ENCODE peak calls at places on chromosomes 5 and 9, in five cellular contexts. One of them, this sample, is unnamed.

GRCh38 chr9:132791699-132792240 is 86.3 kb downstream of the AK8 start:
- DNase-seq in CD8-positive, alpha-beta memory T cell: no peak
- DNase-seq in A549: no peak
- DNase-seq in astrocyte: no peak
- DNase-seq in fibroblast of lung: no peak
- DNase-seq in this sample: no peak

GRCh38 chr5:32984851-32985250 is 273.7 kb downstream of the NPR3 start:
- DNase-seq in CD8-positive, alpha-beta memory T cell: no peak
- DNase-seq in astrocyte: peak; percentile 37
- DNase-seq in A549: no peak
- DNase-seq in fibroblast of lung: peak; percentile 21
- DNase-seq in this sample: no peak

GRCh38 chr5:98454904-98455303 is 318.6 kb upstream of the RGMB start:
- DNase-seq in fibroblast of lung: peak; percentile 95
- DNase-seq in CD8-positive, alpha-beta memory T cell: no peak
- DNase-seq in A549: peak; percentile 18
- DNase-seq in astrocyte: peak; percentile 93
- DNase-seq in this sample: no peak

GRCh38 chr5:52725065-52725746 is 62.5 kb upstream of the ITGA1 start:
- DNase-seq in A549: no peak
- DNase-seq in fibroblast of lung: no peak
- DNase-seq in CD8-positive, alpha-beta memory T cell: peak; percentile 84
- DNase-seq in astrocyte: peak; percentile 16
- DNase-seq in this sample: no peak

GRCh38 chr5:27472000-27472763 is 433.8 kb upstream of the CDH9 start:
- DNase-seq in astrocyte: no peak
- DNase-seq in CD8-positive, alpha-beta memory T cell: no peak
- DNase-seq in A549: peak; percentile 96
- DNase-seq in fibroblast of lung: peak; percentile 12
- DNase-seq in this sample: no peak

GRCh38 chr5:139004374-139005307 is 129.5 kb upstream of the LRRTM2 start:
- DNase-seq in A549: no peak
- DNase-seq in CD8-positive, alpha-beta memory T cell: no peak
- DNase-seq in fibroblast of lung: peak; percentile 41
- DNase-seq in astrocyte: no peak
- DNase-seq in this sample: no peak

GRCh38 chr9:3954228-3954949 is 345.5 kb downstream of the GLIS3 start:
- DNase-seq in fibroblast of lung: no peak
- DNase-seq in A549: no peak
- DNase-seq in CD8-positive, alpha-beta memory T cell: no peak
- DNase-seq in astrocyte: no peak
- DNase-seq in this sample: no peak

GRCh38 chr9:99447951-99448350 is 225.9 kb downstream of the SEC61B start:
- DNase-seq in fibroblast of lung: no peak
- DNase-seq in CD8-positive, alpha-beta memory T cell: no peak
- DNase-seq in astrocyte: no peak
- DNase-seq in A549: no peak
- DNase-seq in this sample: no peak

GRCh38 chr5:151770383-151771258 is 1.1 kb upstream of the G3BP1 start:
- DNase-seq in CD8-positive, alpha-beta memory T cell: no peak
- DNase-seq in fibroblast of lung: peak; percentile 85
- DNase-seq in A549: peak; percentile 52
- DNase-seq in astrocyte: peak; percentile 49
- DNase-seq in this sample: peak; percentile 16

GRCh38 chr5:3027866-3028635 is 276.6 kb upstream of the IRX2 start:
- DNase-seq in A549: no peak
- DNase-seq in CD8-positive, alpha-beta memory T cell: no peak
- DNase-seq in fibroblast of lung: no peak
- DNase-seq in astrocyte: no peak
- DNase-seq in this sample: no peak

GRCh38 chr5:120535900-120536299 is 71.8 kb downstream of the PRR16 start:
- DNase-seq in A549: no peak
- DNase-seq in astrocyte: peak; percentile 50
- DNase-seq in CD8-positive, alpha-beta memory T cell: no peak
- DNase-seq in fibroblast of lung: peak; percentile 50
- DNase-seq in this sample: no peak

GRCh38 chr9:105694848-105695581 is 674 bp downstream of the TMEM38B start:
- DNase-seq in fibroblast of lung: peak; percentile 49
- DNase-seq in A549: peak; percentile 51
- DNase-seq in astrocyte: peak; percentile 38
- DNase-seq in CD8-positive, alpha-beta memory T cell: peak; percentile 67
- DNase-seq in this sample: peak; percentile 6

GRCh38 chr5:16626696-16627264 is 10.0 kb upstream of the RETREG1 start:
- DNase-seq in fibroblast of lung: no peak
- DNase-seq in CD8-positive, alpha-beta memory T cell: no peak
- DNase-seq in A549: no peak
- DNase-seq in astrocyte: no peak
- DNase-seq in this sample: no peak

GRCh38 chr9:90055226-90055625 is 450.4 kb downstream of the GADD45G start:
- DNase-seq in A549: no peak
- DNase-seq in fibroblast of lung: no peak
- DNase-seq in CD8-positive, alpha-beta memory T cell: no peak
- DNase-seq in astrocyte: no peak
- DNase-seq in this sample: no peak

GRCh38 chr5:90297045-90297764 is 112.4 kb downstream of the CETN3 start:
- DNase-seq in astrocyte: no peak
- DNase-seq in fibroblast of lung: no peak
- DNase-seq in A549: no peak
- DNase-seq in CD8-positive, alpha-beta memory T cell: no peak
- DNase-seq in this sample: no peak

GRCh38 chr9:92730897-92731296 is 33.7 kb downstream of the BICD2 start:
- DNase-seq in CD8-positive, alpha-beta memory T cell: peak; percentile 12
- DNase-seq in fibroblast of lung: no peak
- DNase-seq in astrocyte: no peak
- DNase-seq in A549: no peak
- DNase-seq in this sample: no peak

GRCh38 chr9:131656356-131657030 is 83.4 kb downstream of the RAPGEF1 start:
- DNase-seq in A549: no peak
- DNase-seq in astrocyte: no peak
- DNase-seq in CD8-positive, alpha-beta memory T cell: peak; percentile 88
- DNase-seq in fibroblast of lung: no peak
- DNase-seq in this sample: peak; percentile 38

GRCh38 chr9:121333950-121334773 is 35.9 kb downstream of the STOM start:
- DNase-seq in astrocyte: no peak
- DNase-seq in CD8-positive, alpha-beta memory T cell: no peak
- DNase-seq in A549: no peak
- DNase-seq in fibroblast of lung: no peak
- DNase-seq in this sample: no peak

GRCh38 chr9:121328476-121328875 is 41.6 kb downstream of the STOM start:
- DNase-seq in CD8-positive, alpha-beta memory T cell: no peak
- DNase-seq in astrocyte: no peak
- DNase-seq in A549: no peak
- DNase-seq in fibroblast of lung: no peak
- DNase-seq in this sample: no peak

GRCh38 chr9:121328876-121329681 is 41.0 kb downstream of the STOM start:
- DNase-seq in CD8-positive, alpha-beta memory T cell: no peak
- DNase-seq in astrocyte: no peak
- DNase-seq in fibroblast of lung: no peak
- DNase-seq in A549: no peak
- DNase-seq in this sample: no peak

GRCh38 chr9:121331992-121332685 is 37.9 kb downstream of the STOM start:
- DNase-seq in CD8-positive, alpha-beta memory T cell: no peak
- DNase-seq in astrocyte: no peak
- DNase-seq in fibroblast of lung: peak; percentile 63
- DNase-seq in A549: peak; percentile 44
- DNase-seq in this sample: no peak

DNA sequence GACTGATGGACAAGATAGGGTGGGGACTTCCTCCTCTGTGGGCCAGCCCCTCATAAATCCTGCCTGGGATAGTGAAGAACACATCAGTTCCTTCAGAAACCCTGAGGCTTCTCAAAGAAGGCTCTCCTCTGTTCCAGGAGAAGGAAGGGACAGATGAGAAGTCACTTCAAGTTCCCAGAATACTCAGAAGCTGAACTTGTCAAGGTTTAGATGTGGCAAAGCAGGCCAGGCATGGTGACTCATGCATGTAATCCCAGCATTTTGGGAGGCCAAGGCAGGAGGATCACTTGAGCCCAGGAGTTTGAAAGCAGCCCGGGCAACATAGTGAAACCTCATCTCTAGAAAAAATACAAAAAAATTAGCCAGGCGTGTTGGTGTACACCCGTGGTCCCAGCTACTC is 38.5 kb downstream of the STOM start:
- DNase-seq in fibroblast of lung: no peak
- DNase-seq in astrocyte: no peak
- DNase-seq in A549: no peak
- DNase-seq in CD8-positive, alpha-beta memory T cell: no peak
- DNase-seq in this sample: no peak
- H3K27ac ChIP-seq in fibroblast of lung: peak overlapping the region; percentile 85
- H3K27ac ChIP-seq in astrocyte: peak overlapping the region; percentile 9
- H3K27ac ChIP-seq in A549: peak overlapping the region; percentile 16
- H3K27ac ChIP-seq in CD8-positive, alpha-beta memory T cell: no peak overlapping the region
- H3K27ac ChIP-seq in this sample: no peak overlapping the region

DNA sequence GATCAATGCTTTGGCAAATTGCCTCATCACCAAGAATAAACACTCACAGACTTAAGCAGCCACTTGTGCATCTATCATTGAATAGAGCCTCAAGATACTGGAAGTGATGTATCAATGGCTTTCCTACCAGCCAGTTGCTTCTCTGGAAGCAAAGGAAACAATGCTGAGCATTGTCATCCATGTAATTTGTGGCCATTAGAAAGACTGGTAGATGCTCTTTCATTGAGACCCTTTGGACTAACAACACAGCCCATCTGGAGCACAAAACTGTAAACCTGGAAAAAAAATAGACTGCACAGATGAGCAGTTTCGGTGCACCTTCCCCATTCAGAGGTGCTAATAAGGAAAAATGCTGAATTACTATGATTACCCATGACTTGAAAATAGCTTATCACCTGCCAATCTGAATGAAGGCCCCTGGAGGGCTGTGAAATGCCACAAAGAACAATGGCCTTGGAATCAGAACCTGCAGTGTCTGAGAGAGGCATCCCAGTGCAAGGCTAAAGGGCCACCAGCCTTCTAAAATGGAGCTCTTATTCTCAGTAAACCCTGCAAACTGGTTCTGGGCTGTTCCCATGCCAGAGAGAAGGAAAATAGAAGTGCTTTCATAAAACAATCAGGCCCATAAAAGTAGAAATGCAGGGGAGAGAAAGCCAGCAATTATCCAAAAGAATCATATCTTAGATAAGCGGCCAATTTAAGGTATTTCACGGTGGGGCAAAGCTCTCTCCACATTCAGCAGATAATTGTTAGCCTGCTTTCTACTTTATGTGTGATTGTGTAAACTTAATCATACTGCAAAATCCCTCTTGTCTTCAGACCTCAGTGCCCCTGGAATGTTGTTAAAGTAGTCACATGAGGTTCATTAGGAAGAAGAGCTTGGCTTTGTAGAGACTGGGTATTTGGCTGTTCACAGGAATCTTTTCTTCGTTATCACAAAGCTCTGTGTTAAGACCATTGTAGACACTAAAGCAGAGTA is 127.3 kb downstream of the RFK start:
- DNase-seq in CD8-positive, alpha-beta memory T cell: no peak
- DNase-seq in A549: no peak
- DNase-seq in fibroblast of lung: no peak
- DNase-seq in astrocyte: no peak
- DNase-seq in this sample: no peak
- H3K27ac ChIP-seq in CD8-positive, alpha-beta memory T cell: no peak overlapping the region
- H3K27ac ChIP-seq in A549: no peak overlapping the region
- H3K27ac ChIP-seq in fibroblast of lung: no peak overlapping the region
- H3K27ac ChIP-seq in astrocyte: no peak overlapping the region
- H3K27ac ChIP-seq in this sample: no peak overlapping the region

GRCh38 chr9:128724744-128725211 is 851 bp upstream of the ZDHHC12 start:
- DNase-seq in A549: peak; percentile 83
- DNase-seq in fibroblast of lung: peak; percentile 61
- DNase-seq in CD8-positive, alpha-beta memory T cell: no peak
- DNase-seq in astrocyte: peak; percentile 68
- DNase-seq in this sample: no peak

GRCh38 chr9:128721487-128722010 is 2.4 kb downstream of the ZDHHC12 start:
- DNase-seq in CD8-positive, alpha-beta memory T cell: no peak
- DNase-seq in fibroblast of lung: no peak
- DNase-seq in astrocyte: no peak
- DNase-seq in A549: no peak
- DNase-seq in this sample: no peak

GRCh38 chr9:128722380-128723351 is 1.3 kb downstream of the ZDHHC12 start:
- DNase-seq in astrocyte: no peak
- DNase-seq in CD8-positive, alpha-beta memory T cell: no peak
- DNase-seq in fibroblast of lung: no peak
- DNase-seq in A549: no peak
- DNase-seq in this sample: no peak

GRCh38 chr9:128723866-128724743 is at the start of gene ZDHHC12:
- DNase-seq in fibroblast of lung: peak; percentile 82
- DNase-seq in CD8-positive, alpha-beta memory T cell: peak; percentile 99
- DNase-seq in astrocyte: peak; percentile 89
- DNase-seq in A549: peak; percentile 99
- DNase-seq in this sample: peak; percentile 87

GRCh38 chr9:128723352-128723865 is 518 bp downstream of the ZDHHC12 start:
- DNase-seq in fibroblast of lung: no peak
- DNase-seq in A549: no peak
- DNase-seq in CD8-positive, alpha-beta memory T cell: no peak
- DNase-seq in astrocyte: no peak
- DNase-seq in this sample: no peak
- H3K27ac ChIP-seq in fibroblast of lung: no peak overlapping the region
- H3K27ac ChIP-seq in A549: peak overlapping the region; percentile 85
- H3K27ac ChIP-seq in CD8-positive, alpha-beta memory T cell: peak overlapping the region; percentile 68
- H3K27ac ChIP-seq in astrocyte: no peak overlapping the region
- H3K27ac ChIP-seq in this sample: peak overlapping the region; percentile 67

GRCh38 chr5:146103594-146103993 is 1.8 kb downstream of the PLAC8L1 start:
- DNase-seq in fibroblast of lung: peak; percentile 15
- DNase-seq in A549: no peak
- DNase-seq in astrocyte: no peak
- DNase-seq in CD8-positive, alpha-beta memory T cell: no peak
- DNase-seq in this sample: no peak

GRCh38 chr5:146098047-146098446 is 7.3 kb downstream of the PLAC8L1 start:
- DNase-seq in fibroblast of lung: no peak
- DNase-seq in A549: no peak
- DNase-seq in CD8-positive, alpha-beta memory T cell: no peak
- DNase-seq in astrocyte: no peak
- DNase-seq in this sample: peak; percentile 23

GRCh38 chr5:146105477-146105876 is at the start of gene PLAC8L1:
- DNase-seq in astrocyte: no peak
- DNase-seq in A549: no peak
- DNase-seq in fibroblast of lung: no peak
- DNase-seq in CD8-positive, alpha-beta memory T cell: no peak
- DNase-seq in this sample: no peak

DNA sequence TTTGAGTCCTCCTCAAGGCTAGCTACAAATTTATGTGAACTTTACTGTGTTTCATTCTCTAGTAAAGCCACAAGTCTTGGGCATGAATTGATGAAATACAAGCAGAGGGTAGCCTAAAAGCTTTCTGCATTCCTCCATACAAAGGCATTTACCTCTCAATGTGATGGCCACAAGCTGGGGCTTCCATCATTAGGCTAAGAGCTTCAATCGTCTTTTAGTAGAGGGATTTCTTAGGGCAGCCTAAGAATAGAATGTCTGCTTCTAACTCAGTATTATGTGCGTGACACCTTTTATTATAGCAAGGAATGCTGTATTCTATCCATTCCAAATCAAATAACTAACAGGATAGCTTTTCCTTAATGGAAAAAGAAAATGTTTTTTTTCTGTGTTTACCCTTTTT is 3.7 kb downstream of the PLAC8L1 start:
- DNase-seq in fibroblast of lung: no peak
- DNase-seq in A549: no peak
- DNase-seq in CD8-positive, alpha-beta memory T cell: no peak
- DNase-seq in astrocyte: no peak
- DNase-seq in this sample: no peak
- H3K27ac ChIP-seq in fibroblast of lung: no peak overlapping the region
- H3K27ac ChIP-seq in A549: no peak overlapping the region
- H3K27ac ChIP-seq in CD8-positive, alpha-beta memory T cell: no peak overlapping the region
- H3K27ac ChIP-seq in astrocyte: no peak overlapping the region
- H3K27ac ChIP-seq in this sample: no peak overlapping the region

This sample was measured in substantia nigra.